ENCODE peak calls at places on chromosomes 2 and 18, in six cellular contexts. One of them, this sample, is unnamed.
A peak's percentile ranks its signal among the peaks of the same experiment; 100 is the strongest.

GRCh38 chr2:141654311-141654710 is 476.5 kb downstream of the LRP1B start:
- DNase-seq in choroid plexus epithelial cell: no peak
- DNase-seq in spleen: no peak
- DNase-seq in ACHN: no peak
- DNase-seq in CD4-positive, alpha-beta T cell: no peak
- DNase-seq in cerebellar cortex: peak; percentile 74
- DNase-seq in this sample: no peak

GRCh38 chr18:42706618-42707017 is 408.9 kb downstream of the RIT2 start:
- DNase-seq in choroid plexus epithelial cell: peak; percentile 2
- DNase-seq in spleen: peak; percentile 32
- DNase-seq in ACHN: no peak
- DNase-seq in CD4-positive, alpha-beta T cell: no peak
- DNase-seq in cerebellar cortex: no peak
- DNase-seq in this sample: no peak

GRCh38 chr2:120470041-120470716 is 124.2 kb downstream of the INHBB start:
- DNase-seq in choroid plexus epithelial cell: peak; percentile 93
- DNase-seq in spleen: peak; percentile 77
- DNase-seq in ACHN: no peak
- DNase-seq in CD4-positive, alpha-beta T cell: no peak
- DNase-seq in cerebellar cortex: no peak
- DNase-seq in this sample: peak; percentile 10

GRCh38 chr18:9952633-9953416 is 39.0 kb downstream of the VAPA start:
- DNase-seq in choroid plexus epithelial cell: peak; percentile 53
- DNase-seq in spleen: no peak
- DNase-seq in ACHN: peak; percentile 27
- DNase-seq in CD4-positive, alpha-beta T cell: no peak
- DNase-seq in cerebellar cortex: no peak
- DNase-seq in this sample: no peak

GRCh38 chr2:107681946-107682345 is 144.7 kb upstream of the RGPD4 start:
- DNase-seq in choroid plexus epithelial cell: peak; percentile 79
- DNase-seq in spleen: no peak
- DNase-seq in ACHN: no peak
- DNase-seq in CD4-positive, alpha-beta T cell: no peak
- DNase-seq in cerebellar cortex: no peak
- DNase-seq in this sample: no peak

GRCh38 chr2:130727286-130727924 is 1.5 kb upstream of the GPR148 start:
- DNase-seq in choroid plexus epithelial cell: peak; percentile 74
- DNase-seq in spleen: peak; percentile 92
- DNase-seq in ACHN: peak; percentile 74
- DNase-seq in CD4-positive, alpha-beta T cell: peak; percentile 77
- DNase-seq in cerebellar cortex: peak; percentile 76
- DNase-seq in this sample: peak; percentile 88

GRCh38 chr18:77103991-77104521 is 28.5 kb downstream of the MBP start:
- DNase-seq in choroid plexus epithelial cell: peak; percentile 72
- DNase-seq in spleen: no peak
- DNase-seq in ACHN: no peak
- DNase-seq in CD4-positive, alpha-beta T cell: no peak
- DNase-seq in cerebellar cortex: no peak
- DNase-seq in this sample: no peak

GRCh38 chr2:53473762-53474161 is 293.8 kb upstream of the CHAC2 start:
- DNase-seq in choroid plexus epithelial cell: no peak
- DNase-seq in spleen: no peak
- DNase-seq in ACHN: no peak
- DNase-seq in CD4-positive, alpha-beta T cell: no peak
- DNase-seq in cerebellar cortex: no peak
- DNase-seq in this sample: no peak

GRCh38 chr2:200221055-200221692 is 85.3 kb upstream of the SPATS2L start:
- DNase-seq in choroid plexus epithelial cell: no peak
- DNase-seq in spleen: no peak
- DNase-seq in ACHN: no peak
- DNase-seq in CD4-positive, alpha-beta T cell: no peak
- DNase-seq in cerebellar cortex: no peak
- DNase-seq in this sample: no peak

GRCh38 chr2:217822296-217823252 is 180.2 kb downstream of the TNS1 start:
- DNase-seq in choroid plexus epithelial cell: no peak
- DNase-seq in spleen: no peak
- DNase-seq in ACHN: peak; percentile 11
- DNase-seq in CD4-positive, alpha-beta T cell: no peak
- DNase-seq in cerebellar cortex: no peak
- DNase-seq in this sample: no peak

GRCh38 chr2:3293221-3293620 is 84.4 kb downstream of the EIPR1 start:
- DNase-seq in choroid plexus epithelial cell: no peak
- DNase-seq in spleen: peak; percentile 47
- DNase-seq in ACHN: no peak
- DNase-seq in CD4-positive, alpha-beta T cell: no peak
- DNase-seq in cerebellar cortex: no peak
- DNase-seq in this sample: no peak

GRCh38 chr2:156294945-156295580 is 37.5 kb downstream of the NR4A2 start:
- DNase-seq in choroid plexus epithelial cell: no peak
- DNase-seq in spleen: no peak
- DNase-seq in ACHN: no peak
- DNase-seq in CD4-positive, alpha-beta T cell: no peak
- DNase-seq in cerebellar cortex: no peak
- DNase-seq in this sample: no peak

GRCh38 chr18:2086439-2086838 is 484.9 kb downstream of the METTL4 start:
- DNase-seq in choroid plexus epithelial cell: no peak
- DNase-seq in spleen: no peak
- DNase-seq in ACHN: no peak
- DNase-seq in CD4-positive, alpha-beta T cell: no peak
- DNase-seq in cerebellar cortex: no peak
- DNase-seq in this sample: no peak

GRCh38 chr2:47002031-47002430 is 86.4 kb upstream of the MCFD2 start:
- DNase-seq in choroid plexus epithelial cell: no peak
- DNase-seq in spleen: no peak
- DNase-seq in ACHN: no peak
- DNase-seq in CD4-positive, alpha-beta T cell: no peak
- DNase-seq in cerebellar cortex: no peak
- DNase-seq in this sample: no peak

GRCh38 chr2:229407170-229407569 is 136.1 kb upstream of the PID1 start:
- DNase-seq in choroid plexus epithelial cell: peak; percentile 99
- DNase-seq in spleen: no peak
- DNase-seq in ACHN: peak; percentile 28
- DNase-seq in CD4-positive, alpha-beta T cell: no peak
- DNase-seq in cerebellar cortex: no peak
- DNase-seq in this sample: peak; percentile 99

GRCh38 chr2:58992062-58992736 is 751.1 kb upstream of the FANCL start:
- DNase-seq in choroid plexus epithelial cell: peak; percentile 58
- DNase-seq in spleen: no peak
- DNase-seq in ACHN: no peak
- DNase-seq in CD4-positive, alpha-beta T cell: no peak
- DNase-seq in cerebellar cortex: no peak
- DNase-seq in this sample: no peak

GRCh38 chr2:126200538-126200937 is 455.4 kb upstream of the GYPC start:
- DNase-seq in choroid plexus epithelial cell: no peak
- DNase-seq in spleen: no peak
- DNase-seq in ACHN: no peak
- DNase-seq in CD4-positive, alpha-beta T cell: no peak
- DNase-seq in cerebellar cortex: no peak
- DNase-seq in this sample: no peak

GRCh38 chr2:71604709-71605085 is 151.3 kb downstream of the DYSF start:
- DNase-seq in choroid plexus epithelial cell: no peak
- DNase-seq in spleen: peak; percentile 33
- DNase-seq in ACHN: no peak
- DNase-seq in CD4-positive, alpha-beta T cell: no peak
- DNase-seq in cerebellar cortex: no peak
- DNase-seq in this sample: peak; percentile 30